ENCODE peak calls at places on chromosomes 13 and 19, in six cellular contexts. H is cardiac fibroblast, P is breast epithelium, C is stomach, U is pancreas, X is psoas muscle. G is an unnamed sample.

GRCh38 chr13:79445968-79446645 is 34.8 kb upstream of the NDFIP2 start:
- DNase-seq in P (no peak), C (no peak), H (no peak), X (no peak), U (no peak), G (no peak)

GRCh38 chr19:3608750-3609322 is 2.2 kb upstream of the TBXA2R start:
- DNase-seq in H (no peak), C (no peak), P (no peak), X (peak; percentile 61), U (no peak), G (no peak)

GRCh38 chr19:29858000-29858596 is 46.3 kb downstream of the CCNE1 start:
- DNase-seq in H (no peak), U (peak; percentile 56), P (peak; percentile 53), X (peak; percentile 61), C (peak; percentile 50), G (no peak)

GRCh38 chr19:6233827-6234511 is 45.8 kb downstream of the MLLT1 start:
- DNase-seq in U (peak; percentile 70), P (no peak), H (no peak), X (peak; percentile 79), C (peak; percentile 76), G (no peak)

GRCh38 chr13:47332149-47332548 is 435.3 kb upstream of the HTR2A start:
- DNase-seq in X (no peak), U (no peak), H (peak; percentile 35), P (no peak), C (no peak), G (peak; percentile 47)

GRCh38 chr19:51777570-51778460 is 16.8 kb downstream of the FPR2 start:
- DNase-seq in X (peak; percentile 68), U (peak; percentile 46), C (peak; percentile 45), H (peak; percentile 96), P (no peak), G (peak; percentile 81)

GRCh38 chr13:24392972-24393371 is 83.6 kb downstream of the C1QTNF9 start:
- DNase-seq in U (no peak), H (no peak), P (no peak), C (no peak), X (no peak), G (no peak)

GRCh38 chr13:70339738-70340137 is 231.5 kb upstream of the KLHL1 start:
- DNase-seq in U (peak; percentile 19), H (peak; percentile 0), X (peak; percentile 15), C (peak; percentile 28), P (no peak), G (no peak)

GRCh38 chr13:48748681-48749080 is 95.0 kb downstream of the CYSLTR2 start:
- DNase-seq in H (peak; percentile 28), P (no peak), U (no peak), C (no peak), X (no peak), G (no peak)

GRCh38 chr19:11421607-11422098 is 2.5 kb upstream of the RGL3 start:
- DNase-seq in P (no peak), H (no peak), C (peak; percentile 72), U (peak; percentile 68), X (peak; percentile 70), G (no peak)

GRCh38 chr13:28045861-28046260 is 54.5 kb downstream of the FLT3 start:
- DNase-seq in P (no peak), C (no peak), U (no peak), H (no peak), X (no peak), G (no peak)

GRCh38 chr13:33111414-33112110 is 95.3 kb downstream of the KL start:
- DNase-seq in C (no peak), H (peak; percentile 56), X (no peak), P (no peak), U (no peak), G (peak; percentile 52)

GRCh38 chr13:32323912-32324311 is 8.6 kb downstream of the BRCA2 start:
- DNase-seq in H (peak; percentile 86), C (no peak), X (no peak), P (no peak), U (no peak), G (peak; percentile 81)

GRCh38 chr19:40464059-40465024 is 1.2 kb downstream of the BLVRB start:
- DNase-seq in H (peak; percentile 94), X (peak; percentile 85), U (peak; percentile 90), C (peak; percentile 92), P (peak; percentile 86), G (peak; percentile 85)

GRCh38 chr19:13033819-13034611 is 38.7 kb downstream of the NFIX start:
- DNase-seq in C (peak; percentile 77), H (peak; percentile 64), X (peak; percentile 94), U (peak; percentile 92), P (peak; percentile 83), G (peak; percentile 69)

GRCh38 chr19:17160908-17161307 is 54.2 kb upstream of the USE1 start:
- DNase-seq in H (no peak), X (no peak), C (no peak), U (no peak), P (no peak), G (no peak)

GRCh38 chr13:99982021-99982740 is 597 bp downstream of the ZIC2 start:
- DNase-seq in H (no peak), C (no peak), X (no peak), U (no peak), P (no peak), G (peak; percentile 35)

GRCh38 chr19:33241530-33242101 is 16.0 kb upstream of the SLC7A10 start:
- DNase-seq in X (peak; percentile 60), P (no peak), C (peak; percentile 31), U (no peak), H (no peak), G (peak; percentile 10)

GRCh38 chr13:93304134-93304533 is 77.5 kb downstream of the GPC6 start:
- DNase-seq in U (no peak), C (no peak), H (no peak), X (no peak), P (no peak), G (no peak)

GRCh38 chr19:47445937-47446402 is 25.7 kb downstream of the SLC8A2 start:
- DNase-seq in P (no peak), U (peak; percentile 59), C (peak; percentile 43), X (peak; percentile 67), H (no peak), G (no peak)

DNA sequence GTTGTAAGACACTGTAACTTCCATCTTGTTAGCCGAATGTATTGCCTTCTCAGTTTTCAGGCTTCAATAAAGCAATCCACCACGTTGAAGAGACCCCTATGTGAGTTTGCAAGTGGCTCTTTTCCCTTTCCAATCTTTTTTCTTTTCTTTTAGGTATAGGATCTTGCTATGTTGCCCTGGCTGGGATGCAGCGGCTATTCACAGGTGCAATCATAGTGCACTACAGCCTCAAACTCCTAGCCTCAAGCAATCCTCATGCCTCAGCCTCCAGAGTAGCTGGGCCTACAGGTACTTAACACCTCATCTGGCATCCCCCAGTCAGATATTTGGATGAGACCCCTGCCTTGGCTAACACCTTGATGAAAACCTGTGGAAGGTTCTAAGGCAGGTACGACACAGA is 33.5 kb upstream of the FEM1A start:
- DNase-seq in C (no peak), U (no peak), X (no peak), H (no peak), P (no peak), G (no peak)
- TF ChIP-seq CTCF in C (no peak), U (no peak), X (no peak), H (no peak), P (no peak), G (no peak)

GRCh38 chr13:63120883-63121282 is 1705.2 kb upstream of the PCDH20 start:
- DNase-seq in C (no peak), H (no peak), P (no peak), X (no peak), U (no peak), G (no peak)

GRCh38 chr13:63124863-63125262 is 1709.2 kb upstream of the PCDH20 start:
- DNase-seq in U (no peak), C (no peak), H (peak; percentile 52), P (no peak), X (no peak), G (peak; percentile 74)
- TF ChIP-seq CTCF in U (peak; percentile 38), C (no peak), H (peak; percentile 16), P (no peak), X (peak; percentile 12), G (no peak)

GRCh38 chr13:43981091-43981490 is 101.4 kb downstream of the LACC1 start:
- DNase-seq in U (no peak), H (no peak), X (no peak), P (no peak), C (no peak), G (no peak)
- TF ChIP-seq CTCF in U (no peak), H (no peak), X (no peak), P (no peak), C (no peak), G (no peak)

GRCh38 chr19:50485284-50485955 is 8.8 kb upstream of the GARIN5A start:
- DNase-seq in P (no peak), H (no peak), X (peak; percentile 32), U (no peak), C (no peak), G (no peak)

GRCh38 chr19:50490411-50490811 is 13.8 kb upstream of the GARIN5A start:
- DNase-seq in H (no peak), C (no peak), P (no peak), U (no peak), X (peak; percentile 52), G (no peak)

GRCh38 chr19:50489461-50490011 is 12.9 kb upstream of the GARIN5A start:
- DNase-seq in X (peak; percentile 53), U (no peak), H (no peak), P (no peak), C (no peak), G (no peak)

GRCh38 chr19:50488795-50489194 is 12.1 kb upstream of the GARIN5A start:
- DNase-seq in H (no peak), C (no peak), P (no peak), X (peak; percentile 26), U (no peak), G (no peak)

GRCh38 chr19:50486823-50487515 is 10.3 kb upstream of the GARIN5A start:
- DNase-seq in X (peak; percentile 74), H (peak; percentile 66), C (no peak), P (no peak), U (no peak), G (peak; percentile 44)
- TF ChIP-seq CTCF in X (peak; percentile 56), H (peak; percentile 58), C (no peak), P (no peak), U (peak; percentile 42), G (peak; percentile 58)

GRCh38 chr13:111076156-111077013 is 38.7 kb upstream of the ARHGEF7 start:
- DNase-seq in H (no peak), X (no peak), P (no peak), C (no peak), U (no peak), G (no peak)
- TF ChIP-seq CTCF in H (no peak), X (no peak), P (no peak), C (no peak), U (no peak), G (no peak)

GRCh38 chr19:19562665-19563347 is 24.7 kb downstream of the CILP2 start:
- DNase-seq in X (no peak), U (no peak), P (no peak), C (no peak), H (no peak), G (no peak)
- TF ChIP-seq CTCF in X (no peak), U (no peak), P (no peak), C (no peak), H (no peak), G (no peak)

GRCh38 chr19:2055871-2056809 is 5.1 kb upstream of the MKNK2 start:
- DNase-seq in P (no peak), U (peak; percentile 49), X (peak; percentile 77), C (no peak), H (peak; percentile 78), G (peak; percentile 74)
- TF ChIP-seq CTCF in P (no peak), U (no peak), X (no peak), C (no peak), H (no peak), G (no peak)

GRCh38 chr19:37329686-37330085 is 41.2 kb upstream of the ZNF527 start:
- DNase-seq in H (peak; percentile 12), C (no peak), X (no peak), U (no peak), P (no peak), G (no peak)
- TF ChIP-seq CTCF in H (no peak), C (no peak), X (no peak), U (no peak), P (no peak), G (peak; percentile 12)

G was measured in fibroblast of lung.